ENCODE peak calls at places on chromosomes 1 and 21, in four cellular contexts. T, C, W and X are unnamed samples.
A peak's percentile ranks its signal among the peaks of the same experiment; 100 is the strongest.

GRCh38 chr1:11053758-11054137 is 6.1 kb downstream of the SRM start:
- DNase-seq in C (no peak), W (peak; percentile 45), T (no peak), X (no peak)

GRCh38 chr1:223870617-223871574 is 25.1 kb upstream of the TP53BP2 start:
- DNase-seq in C (no peak), T (no peak), W (no peak), X (no peak)

GRCh38 chr1:90768098-90768497 is 51.0 kb upstream of the BARHL2 start:
- DNase-seq in W (no peak), C (no peak), T (no peak), X (no peak)

GRCh38 chr1:212692774-212693644 is 6.6 kb downstream of the BATF3 start:
- DNase-seq in W (no peak), T (no peak), C (no peak), X (no peak)

GRCh38 chr1:166868639-166869038 is 7.4 kb downstream of the TADA1 start:
- DNase-seq in T (no peak), W (no peak), C (no peak), X (no peak)

GRCh38 chr1:94679336-94680007 is 137.9 kb upstream of the F3 start:
- DNase-seq in W (no peak), T (no peak), C (peak; percentile 90), X (no peak)

GRCh38 chr1:231374394-231374793 is 36.3 kb downstream of the SPRTN start:
- DNase-seq in C (no peak), W (no peak), T (no peak), X (no peak)

GRCh38 chr1:227887697-227888403 is 59.9 kb downstream of the WNT9A start:
- DNase-seq in C (peak; percentile 90), T (peak; percentile 56), W (peak; percentile 56), X (no peak)

GRCh38 chr1:232868793-232869491 is 63.7 kb downstream of the MAP10 start:
- DNase-seq in T (no peak), C (peak; percentile 92), W (peak; percentile 18), X (peak; percentile 6)

GRCh38 chr1:22662318-22662717 is 9.3 kb downstream of the C1QB start:
- DNase-seq in C (no peak), T (no peak), W (no peak), X (peak; percentile 6)

GRCh38 chr21:44399151-44399954 is 45.9 kb downstream of the TRPM2 start:
- DNase-seq in T (peak; percentile 39), W (no peak), C (peak; percentile 75), X (no peak)

GRCh38 chr1:89310976-89311375 is 38.3 kb upstream of the GBP5 start:
- DNase-seq in C (no peak), W (no peak), T (no peak), X (no peak)

GRCh38 chr1:47507921-47508894 is 70.4 kb downstream of the FOXD2 start:
- DNase-seq in W (no peak), T (peak; percentile 70), C (peak; percentile 90), X (peak; percentile 30)

GRCh38 chr1:198934901-198935301 is 296.1 kb downstream of the PTPRC start:
- DNase-seq in W (no peak), T (no peak), C (no peak), X (peak; percentile 49)

GRCh38 chr1:4760088-4760487 is 105.7 kb downstream of the AJAP1 start:
- DNase-seq in T (no peak), W (no peak), C (no peak), X (no peak)
- TF ChIP-seq CTCF in T (no peak), W (no peak), C (no peak), X (no peak)

DNA sequence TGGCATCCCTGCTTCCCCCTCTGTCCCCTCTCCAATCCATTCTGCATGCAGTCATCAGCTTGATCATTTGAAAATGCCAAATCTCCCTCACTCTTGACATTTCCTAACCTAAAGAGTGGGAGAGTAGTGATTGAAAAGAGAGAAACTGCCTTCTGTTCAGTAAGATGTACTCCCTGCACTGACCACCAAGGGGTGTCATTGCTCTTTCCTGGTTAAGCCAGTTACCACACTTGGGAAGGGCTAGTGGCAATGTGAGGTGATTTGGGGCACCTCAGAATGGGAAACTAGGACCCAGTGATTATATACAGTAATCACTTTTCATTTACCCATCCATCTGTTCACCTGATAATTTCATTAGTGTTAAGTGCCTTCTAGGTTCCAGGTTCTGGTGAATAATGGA is 6.9 kb upstream of the TMEM269 start:
- DNase-seq in C (no peak), T (no peak), W (no peak), X (peak; percentile 34)
- TF ChIP-seq CTCF in C (no peak), T (peak; percentile 18), W (no peak), X (peak; percentile 71)

GRCh38 chr1:59568158-59568935 is 246.4 kb upstream of the HOOK1 start:
- DNase-seq in T (no peak), W (no peak), C (no peak), X (no peak)
- TF ChIP-seq CTCF in T (no peak), W (no peak), C (no peak), X (no peak)

GRCh38 chr1:4781646-4782045 is 127.2 kb downstream of the AJAP1 start:
- DNase-seq in C (no peak), W (no peak), T (peak; percentile 31), X (no peak)

GRCh38 chr1:4772294-4773010 is 118.0 kb downstream of the AJAP1 start:
- DNase-seq in T (no peak), C (no peak), W (no peak), X (no peak)

GRCh38 chr1:4778056-4778455 is 123.6 kb downstream of the AJAP1 start:
- DNase-seq in C (no peak), W (peak; percentile 69), T (no peak), X (no peak)
- TF ChIP-seq CTCF in C (no peak), W (peak; percentile 41), T (no peak), X (no peak)

GRCh38 chr1:36087233-36088123 is 1.2 kb upstream of the ADPRS start:
- DNase-seq in C (peak; percentile 62), W (no peak), T (peak; percentile 59), X (no peak)
- TF ChIP-seq CTCF in C (no peak), W (no peak), T (no peak), X (no peak)

GRCh38 chr1:5448486-5448885 is 543.7 kb downstream of the NPHP4 start:
- DNase-seq in T (no peak), C (no peak), W (no peak), X (no peak)
- TF ChIP-seq CTCF in T (no peak), C (no peak), W (no peak), X (no peak)

DNA sequence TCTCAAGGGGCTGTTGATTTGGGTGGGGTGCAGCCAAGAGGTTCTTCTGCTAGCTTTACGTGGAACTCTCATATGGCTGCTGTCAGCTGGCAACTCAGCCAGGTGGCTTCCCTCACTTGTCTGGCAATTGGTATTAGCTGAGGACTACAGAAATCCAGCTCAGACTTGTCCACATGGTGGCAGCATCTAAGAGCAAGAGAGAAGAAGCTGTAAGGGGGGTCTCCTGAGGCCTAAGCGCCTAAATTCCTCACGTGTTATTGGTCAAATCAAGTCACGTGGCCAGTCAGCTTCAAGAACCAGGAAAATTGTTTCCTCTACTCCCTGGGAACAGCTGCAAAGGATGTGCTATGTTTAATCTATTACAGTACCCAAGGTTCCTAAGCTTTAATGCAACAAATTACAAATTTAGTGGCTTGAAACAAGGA is 4.2 kb upstream of the DYRK3 start:
- DNase-seq in C (no peak), W (peak; percentile 42), T (no peak), X (peak; percentile 67)
- TF ChIP-seq CTCF in C (no peak), W (peak; percentile 29), T (peak; percentile 21), X (peak; percentile 64)